ENCODE peak calls at places on chromosome 5, in five cellular contexts. G, T, E, P and B are unnamed samples.

GRCh38 chr5:109645591-109646236 is 44.0 kb upstream of the MAN2A1 start:
- DNase-seq in G (peak; percentile 46), T (no peak), E (peak; percentile 61), P (peak; percentile 50), B (no peak)

GRCh38 chr5:38807570-38808461 is 38.0 kb upstream of the OSMR start:
- DNase-seq in G (no peak), T (peak; percentile 68), E (no peak), P (no peak), B (no peak)

GRCh38 chr5:74392698-74393431 is 247.7 kb downstream of the ENC1 start:
- DNase-seq in G (no peak), P (no peak), T (peak; percentile 19), E (no peak), B (peak; percentile 32)

GRCh38 chr5:105057893-105058292 is 1495.3 kb upstream of the NUDT12 start:
- DNase-seq in T (no peak), P (no peak), E (no peak), G (no peak), B (no peak)

GRCh38 chr5:95812100-95812472 is 10.4 kb downstream of the GLRX start:
- DNase-seq in P (no peak), T (peak; percentile 18), E (no peak), G (peak; percentile 35), B (no peak)

GRCh38 chr5:59486508-59486907 is 407.0 kb downstream of the PDE4D start:
- DNase-seq in G (no peak), T (no peak), P (no peak), E (no peak), B (no peak)

GRCh38 chr5:1029945-1030625 is 21.5 kb downstream of the NKD2 start:
- DNase-seq in T (no peak), P (no peak), E (no peak), G (peak; percentile 21), B (no peak)

GRCh38 chr5:133130387-133131118 is 78.7 kb downstream of the HSPA4 start:
- DNase-seq in E (no peak), P (no peak), G (no peak), T (no peak), B (no peak)

GRCh38 chr5:151950681-151951080 is 26.0 kb upstream of the GLRA1 start:
- DNase-seq in E (no peak), T (no peak), P (no peak), G (no peak), B (no peak)

GRCh38 chr5:43627028-43627427 is 24.0 kb downstream of the NNT start:
- DNase-seq in E (peak; percentile 28), G (peak; percentile 47), P (peak; percentile 88), T (peak; percentile 73), B (peak; percentile 44)

GRCh38 chr5:52864884-52865283 is 77.2 kb downstream of the ITGA1 start:
- DNase-seq in T (no peak), G (no peak), E (no peak), P (no peak), B (no peak)

GRCh38 chr5:7762267-7762666 is 88.7 kb downstream of the CFAP90 start:
- DNase-seq in G (no peak), T (no peak), P (peak; percentile 55), E (peak; percentile 92), B (peak; percentile 10)

GRCh38 chr5:65126670-65127069 is 355.1 kb downstream of the ADAMTS6 start:
- DNase-seq in G (no peak), E (no peak), T (peak; percentile 24), P (no peak), B (no peak)

GRCh38 chr5:154243736-154244135 is 53.2 kb downstream of the GALNT10 start:
- DNase-seq in T (peak; percentile 13), P (no peak), E (no peak), G (no peak), B (no peak)

GRCh38 chr5:113663879-113664278 is 150.4 kb downstream of the YTHDC2 start:
- DNase-seq in G (peak; percentile 15), T (peak; percentile 68), P (peak; percentile 82), E (peak; percentile 50), B (no peak)

GRCh38 chr5:32951878-32952277 is 240.8 kb downstream of the NPR3 start:
- DNase-seq in P (no peak), G (no peak), T (no peak), E (no peak), B (no peak)

GRCh38 chr5:1874820-1875219 is 7.9 kb downstream of the IRX4 start:
- DNase-seq in T (no peak), E (no peak), G (no peak), P (peak; percentile 62), B (no peak)

GRCh38 chr5:64637144-64637543 is 53.2 kb upstream of the SHISAL2B start:
- DNase-seq in G (no peak), E (no peak), P (no peak), T (no peak), B (no peak)

GRCh38 chr5:157476699-157477408 is 16.8 kb downstream of the NIPAL4 start:
- DNase-seq in G (peak; percentile 85), P (peak; percentile 89), E (peak; percentile 67), T (peak; percentile 87), B (peak; percentile 47)

GRCh38 chr5:78527054-78527884 is 121.3 kb downstream of the LHFPL2 start:
- DNase-seq in E (no peak), T (peak; percentile 98), G (no peak), P (peak; percentile 62), B (peak; percentile 70)

GRCh38 chr5:82917584-82917983 is 159.6 kb downstream of the TMEM167A start:
- DNase-seq in E (no peak), T (no peak), G (no peak), P (no peak), B (no peak)

GRCh38 chr5:167947312-167947711 is 344.1 kb upstream of the WWC1 start:
- DNase-seq in T (peak; percentile 54), P (no peak), E (no peak), G (no peak), B (no peak)

GRCh38 chr5:148452499-148453193 is 68.9 kb downstream of the FBXO38 start:
- DNase-seq in T (no peak), G (no peak), E (no peak), P (no peak), B (no peak)

GRCh38 chr5:128965011-128965637 is at the start of gene SLC27A6:
- DNase-seq in G (peak; percentile 81), P (peak; percentile 78), T (no peak), E (no peak), B (no peak)

GRCh38 chr5:31106742-31107546 is 86.5 kb upstream of the CDH6 start:
- DNase-seq in G (no peak), P (peak; percentile 47), T (peak; percentile 52), E (no peak), B (no peak)

GRCh38 chr5:74865799-74866652 is at the start of gene FAM169A:
- DNase-seq in T (peak; percentile 68), E (peak; percentile 36), P (peak; percentile 77), G (peak; percentile 87), B (peak; percentile 68)

GRCh38 chr5:149037819-149038218 is 25.0 kb downstream of the SH3TC2 start:
- DNase-seq in T (no peak), E (peak; percentile 29), P (no peak), G (no peak), B (no peak)

GRCh38 chr5:180271205-180271604 is 20.7 kb downstream of the MAPK9 start:
- DNase-seq in E (no peak), G (no peak), P (no peak), T (no peak), B (no peak)

GRCh38 chr5:116157902-116158301 is 73.1 kb downstream of the COMMD10 start:
- DNase-seq in E (no peak), T (no peak), G (no peak), P (no peak), B (no peak)

GRCh38 chr5:39459091-39459490 is 34.3 kb upstream of the DAB2 start:
- DNase-seq in T (no peak), E (no peak), P (no peak), G (no peak), B (no peak)

GRCh38 chr5:40406426-40407211 is 273.1 kb upstream of the PTGER4 start:
- DNase-seq in E (no peak), T (no peak), G (no peak), P (no peak), B (no peak)

GRCh38 chr5:573976-574375 is 38.2 kb upstream of the CEP72 start:
- DNase-seq in E (no peak), G (no peak), P (no peak), T (no peak), B (no peak)

GRCh38 chr5:109880907-109881685 is 191.4 kb downstream of the MAN2A1 start:
- DNase-seq in E (no peak), T (no peak), P (no peak), G (no peak), B (no peak)

DNA sequence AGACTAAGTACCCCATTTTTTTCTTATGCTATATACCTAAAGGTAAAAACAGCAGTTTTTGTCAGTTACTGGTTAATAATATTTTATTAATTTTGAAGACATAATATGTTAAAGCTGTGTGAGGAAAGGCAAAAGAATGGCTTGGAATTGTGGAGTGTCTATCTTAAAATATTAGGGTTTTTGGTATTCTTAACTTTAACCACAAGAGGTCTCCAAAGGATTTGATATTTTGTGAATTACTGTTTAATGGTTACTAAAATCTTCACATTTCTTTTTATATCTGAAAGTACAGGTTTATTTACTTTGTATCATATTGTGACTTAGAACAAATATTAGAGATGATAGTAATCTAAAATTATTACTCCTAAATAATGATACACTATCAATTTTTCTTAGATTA is 32.0 kb upstream of the DHFR start:
- DNase-seq in T (peak; percentile 46), G (no peak), P (peak; percentile 45), E (no peak), B (peak; percentile 35)
- H3K9me2 ChIP-seq in T (no peaks in the 10 kb centered on the region), G (no peaks in the 10 kb centered on the region), P (no peaks in the 10 kb centered on the region), E (no peaks in the 10 kb centered on the region), B (no peaks in the 10 kb centered on the region)

GRCh38 chr5:112034614-112035013 is 277.6 kb upstream of the NREP start:
- DNase-seq in P (no peak), E (no peak), G (no peak), T (no peak), B (no peak)

DNA sequence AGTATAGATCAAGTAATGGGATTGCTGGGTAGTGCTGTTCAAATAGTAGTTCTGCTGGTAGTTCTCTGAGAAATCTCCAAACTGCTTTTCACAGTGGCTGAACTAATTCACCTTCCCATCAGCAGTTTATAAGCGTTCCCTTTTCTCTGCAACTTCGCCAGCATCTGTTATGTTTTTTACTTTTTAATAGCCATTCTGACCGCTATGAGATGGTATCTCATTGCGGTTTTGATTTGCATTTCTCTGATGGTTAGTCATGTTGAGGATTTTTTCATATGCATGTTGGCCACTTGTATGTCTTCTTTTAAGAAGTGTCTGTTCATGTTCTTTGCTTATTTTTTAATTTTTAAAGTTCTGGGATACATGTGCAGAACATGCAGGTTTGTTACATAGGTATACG is 279.2 kb upstream of the NREP start:
- DNase-seq in E (no peak), G (no peak), P (no peak), T (peak; percentile 29), B (no peak)
- H3F3A ChIP-seq in E (no peaks in the 10 kb centered on the region), G (no peaks in the 10 kb centered on the region), P (no peaks in the 10 kb centered on the region), T (no peaks in the 10 kb centered on the region), B (no peaks in the 10 kb centered on the region)

GRCh38 chr5:150044712-150045111 is 41.6 kb downstream of the CSF1R start:
- DNase-seq in G (no peak), E (no peak), P (no peak), T (no peak), B (no peak)
- H3K36me3 ChIP-seq in G (peaks cover 68% of the 10 kb centered on the region), E (peaks cover 17% of the 10 kb centered on the region), P (peaks cover 39% of the 10 kb centered on the region), T (peaks cover 71% of the 10 kb centered on the region), B (peaks cover 51% of the 10 kb centered on the region)

DNA sequence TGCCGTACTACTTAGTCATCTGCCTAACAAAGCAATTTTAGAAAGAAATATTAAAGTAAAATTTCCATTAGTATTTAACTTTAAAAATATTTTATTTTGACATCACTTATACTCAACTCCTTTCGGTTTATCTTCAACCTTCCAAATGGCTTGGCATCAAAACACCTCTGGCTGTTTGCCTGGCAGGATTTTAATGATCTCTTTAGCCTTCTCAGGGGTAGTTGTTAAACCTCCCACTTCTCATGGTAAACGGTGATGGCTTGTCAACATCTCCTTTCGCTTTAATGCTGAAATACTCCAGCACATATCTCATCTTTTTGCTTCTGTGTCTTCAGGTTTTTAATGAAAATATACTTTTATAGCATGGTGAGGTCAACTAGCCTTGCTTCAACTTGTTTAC is 747.1 kb downstream of the CETN3 start:
- DNase-seq in E (no peak), T (no peak), G (no peak), P (no peak), B (no peak)
- H3K9me2 ChIP-seq in E (no peaks in the 10 kb centered on the region), T (no peaks in the 10 kb centered on the region), G (no peaks in the 10 kb centered on the region), P (peaks cover 8% of the 10 kb centered on the region), B (no peaks in the 10 kb centered on the region)